ENCODE peak calls at places on chromosomes 3 and 15, in six cellular contexts. P is RWPE1, G is HepG2, D is neural crest cell, W is Peyer's patch, V is AG04449. S is an unnamed sample.

GRCh38 chr3:40616420-40616819 is 91.7 kb downstream of the ZNF621 start:
- DNase-seq in P (no peak), G (no peak), D (no peak), W (no peak), V (no peak), S (no peak)

GRCh38 chr15:98888839-98889479 is 118.6 kb downstream of the PGPEP1L start:
- DNase-seq in P (no peak), G (no peak), D (no peak), W (no peak), V (no peak), S (no peak)

GRCh38 chr3:182478369-182478768 is 314.9 kb upstream of the ATP11B start:
- DNase-seq in P (no peak), G (no peak), D (no peak), W (no peak), V (no peak), S (no peak)

GRCh38 chr3:11641316-11641682 is 2.4 kb downstream of the VGLL4 start:
- DNase-seq in P (no peak), G (no peak), D (no peak), W (no peak), V (no peak), S (no peak)

GRCh38 chr3:190076601-190077444 is 43.9 kb downstream of the P3H2 start:
- DNase-seq in P (peak), G (peak), D (peak), W (no peak), V (peak), S (no peak)

GRCh38 chr3:172138792-172139507 is 99.6 kb downstream of the FNDC3B start:
- DNase-seq in P (no peak), G (peak), D (peak), W (no peak), V (no peak), S (peak)

GRCh38 chr15:69467636-69468035 is 15.0 kb downstream of the RPLP1 start:
- DNase-seq in P (no peak), G (no peak), D (no peak), W (no peak), V (no peak), S (no peak)

GRCh38 chr3:159892801-159893200 is 95.8 kb upstream of the IL12A start:
- DNase-seq in P (no peak), G (no peak), D (no peak), W (no peak), V (no peak), S (no peak)

GRCh38 chr15:51077565-51078153 is 17.0 kb downstream of the TNFAIP8L3 start:
- DNase-seq in P (no peak), G (no peak), D (peak), W (peak), V (no peak), S (peak)

GRCh38 chr3:128004661-128005060 is 47.6 kb upstream of the SEC61A1 start:
- DNase-seq in P (no peak), G (no peak), D (no peak), W (no peak), V (no peak), S (no peak)

GRCh38 chr3:45211466-45212094 is 14.5 kb downstream of the TMEM158 start:
- DNase-seq in P (no peak), G (no peak), D (no peak), W (no peak), V (no peak), S (no peak)

GRCh38 chr3:125317761-125318496 is 57.2 kb downstream of the ZNF148 start:
- DNase-seq in P (peak), G (no peak), D (no peak), W (no peak), V (no peak), S (no peak)

GRCh38 chr3:150749218-150749617 is 13.8 kb downstream of the SIAH2 start:
- DNase-seq in P (no peak), G (no peak), D (no peak), W (no peak), V (no peak), S (no peak)

GRCh38 chr3:150747909-150748568 is 14.9 kb downstream of the SIAH2 start:
- DNase-seq in P (no peak), G (no peak), D (no peak), W (no peak), V (no peak), S (no peak)

GRCh38 chr3:150745832-150746231 is 17.1 kb downstream of the SIAH2 start:
- DNase-seq in P (no peak), G (no peak), D (no peak), W (no peak), V (no peak), S (no peak)

GRCh38 chr3:150748648-150749047 is 14.3 kb downstream of the SIAH2 start:
- DNase-seq in P (no peak), G (no peak), D (no peak), W (no peak), V (no peak), S (no peak)

GRCh38 chr3:150746791-150747590 is 16.0 kb downstream of the SIAH2 start:
- DNase-seq in P (no peak), G (no peak), D (no peak), W (no peak), V (no peak), S (no peak)
- TF ChIP-seq CTCF in P (no peak), G (no peak), D (no peak), W (no peak), V (no peak), S (no peak)

DNA sequence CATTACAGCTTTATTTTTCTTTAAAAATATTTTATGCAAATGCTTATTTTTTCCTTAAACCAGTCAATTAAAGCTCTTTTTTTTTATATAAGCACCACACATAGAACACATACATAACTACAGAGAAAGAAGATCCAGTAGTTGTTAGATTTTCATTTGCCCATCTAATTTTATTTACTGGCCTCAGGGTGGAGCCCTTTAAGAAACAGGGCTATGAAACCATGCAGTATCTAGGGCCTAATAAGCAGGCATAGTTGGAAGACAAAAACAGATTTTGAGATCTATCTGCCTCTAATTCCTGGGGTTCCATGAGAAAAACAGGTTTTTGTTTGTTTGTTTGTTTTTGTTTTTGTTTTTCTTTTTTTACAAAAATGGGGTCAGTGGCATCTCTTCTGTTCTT is 120.6 kb downstream of the BCHE start:
- DNase-seq in P (no peak), G (no peak), D (no peak), W (no peak), V (no peak), S (no peak)
- TF ChIP-seq CTCF in P (no peak), G (no peak), D (no peak), W (no peak), V (no peak), S (no peak)

GRCh38 chr3:87836026-87836425 is 222.8 kb downstream of the CGGBP1 start:
- DNase-seq in P (no peak), G (no peak), D (no peak), W (no peak), V (no peak), S (no peak)
- TF ChIP-seq CTCF in P (no peak), G (no peak), D (no peak), W (no peak), V (no peak), S (no peak)

DNA sequence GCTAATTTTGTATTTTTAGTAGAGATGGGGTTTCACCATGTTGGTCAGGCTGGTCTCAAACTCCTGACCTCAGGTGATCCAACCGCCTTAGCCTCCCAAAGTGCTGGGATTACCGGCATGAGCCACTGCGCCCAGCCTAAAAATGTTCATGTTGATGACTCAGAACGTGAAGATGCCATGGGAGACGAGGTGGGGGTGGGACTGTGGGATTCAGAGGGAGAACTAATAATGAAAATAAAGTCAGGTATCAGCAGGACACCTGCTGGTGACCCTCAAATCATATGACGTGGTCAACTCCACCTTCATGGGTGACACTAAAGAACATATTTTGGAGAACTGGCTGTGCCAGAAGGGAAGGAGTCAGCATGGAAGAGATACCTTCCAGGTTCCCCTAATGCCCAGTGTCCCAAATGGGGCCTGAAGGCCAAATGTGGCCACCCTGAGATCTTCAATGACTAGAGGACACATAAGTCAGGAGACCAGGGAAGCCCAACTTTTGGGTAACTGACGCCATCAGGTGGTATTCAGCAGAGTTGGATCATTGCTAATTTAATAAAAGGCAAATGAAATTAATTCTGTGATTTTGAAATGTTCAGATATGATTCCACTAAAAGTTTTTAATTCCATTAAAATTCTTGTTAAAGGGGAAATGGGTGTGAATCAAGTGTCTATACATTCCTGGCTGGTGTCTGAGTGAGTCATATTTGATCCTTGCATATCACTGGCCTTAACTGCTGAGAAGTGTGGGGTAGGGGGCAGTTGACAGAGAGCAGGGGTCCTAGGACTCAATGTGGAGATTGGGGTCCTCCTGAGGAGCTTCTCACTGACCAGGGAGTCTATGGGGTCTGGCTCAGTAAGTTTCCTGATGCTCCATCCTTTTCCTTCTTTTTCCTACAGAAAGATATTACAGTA is 88.6 kb upstream of the GSK3B start:
- DNase-seq in P (peak), G (no peak), D (no peak), W (no peak), V (no peak), S (peak)
- TF ChIP-seq CTCF in P (no peak), G (peak), D (no peak), W (peak), V (peak), S (no peak)

DNA sequence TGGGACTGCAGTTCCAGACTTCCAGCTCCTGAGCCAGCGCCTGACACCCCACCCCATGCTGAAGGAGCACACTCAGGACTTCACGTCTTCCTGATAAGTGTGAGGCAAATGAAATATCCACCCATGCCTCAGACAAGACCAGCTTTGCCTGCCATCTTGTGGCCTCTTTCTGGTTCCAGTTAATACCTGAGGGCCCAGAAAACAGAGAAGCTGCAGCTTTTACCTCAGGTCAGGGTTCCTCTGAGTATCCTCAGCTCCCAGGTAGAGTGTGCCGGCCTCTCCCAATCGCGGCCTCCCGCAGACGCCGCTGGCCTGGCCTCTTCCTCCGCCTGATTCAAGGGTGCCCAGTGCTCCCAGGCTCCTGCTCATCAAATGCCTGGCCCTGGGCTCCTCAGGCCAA is 5.1 kb upstream of the KLHL6 start:
- DNase-seq in P (no peak), G (no peak), D (no peak), W (peak), V (no peak), S (peak)
- TF ChIP-seq CTCF in P (no peak), G (peak), D (peak), W (peak), V (no peak), S (peak)